ENCODE peak calls at places on chromosomes 11 and 22, in five cellular contexts. V is astrocyte of the cerebellum, B is NCI-H1092 treated with DMSO at 0.1 percent for 48 hours, P is testis, Q is myocyte. Y is an unnamed sample.

GRCh38 chr11:39236916-39237315 is 2222.5 kb downstream of the LRRC4C start:
- DNase-seq in V (no peak), B (no peak), P (no peak), Q (no peak), Y (no peak)

GRCh38 chr11:94782446-94782845 is 14.3 kb downstream of the AMOTL1 start:
- DNase-seq in V (no peak), B (no peak), P (no peak), Q (no peak), Y (no peak)

GRCh38 chr22:46634011-46634699 is 14.0 kb downstream of the GRAMD4 start:
- DNase-seq in V (no peak), B (no peak), P (no peak), Q (no peak), Y (no peak)

GRCh38 chr11:102420547-102420946 is 32.0 kb downstream of the TMEM123 start:
- DNase-seq in V (no peak), B (no peak), P (no peak), Q (no peak), Y (no peak)

GRCh38 chr11:113475160-113475761 is at the start of gene DRD2:
- DNase-seq in V (no peak), B (peak; percentile 20), P (no peak), Q (peak; percentile 33), Y (no peak)

GRCh38 chr11:1435820-1436467 is 46.2 kb downstream of the BRSK2 start:
- DNase-seq in V (no peak), B (peak; percentile 4), P (no peak), Q (no peak), Y (no peak)

GRCh38 chr22:24247011-24247507 is 2.2 kb upstream of the GGT5 start:
- DNase-seq in V (no peak), B (no peak), P (no peak), Q (no peak), Y (no peak)

GRCh38 chr11:107593941-107594340 is 3.0 kb downstream of the ELMOD1 start:
- DNase-seq in V (no peak), B (no peak), P (no peak), Q (no peak), Y (no peak)